ENCODE peak calls at places on chromosomes 1 and 21, in ten cellular contexts. T is cardiac muscle cell; M is stimulated activated CD4-positive, alpha-beta T cell treated with anti-CD3 and anti-CD28 coated beads, Interleukin-1b, Interleukin-23, amount 100 ng/mL, for 48 hours; G is tibial nerve; O is left ventricle myocardium superior; I is aorta; L is activated CD4-positive, alpha-beta T cell treated with anti-CD3 and anti-CD28 coated beads, Interleukin-2, amount 10 ng/mL, durations not matched to agents 7 days and 5 days; B is body of pancreas; J is heart right ventricle; K is Peyer's patch. Y is an unnamed sample.
A peak's percentile ranks its signal among the peaks of the same experiment; 100 is the strongest.

GRCh38 chr1:49686107-49686506 is 337.6 kb downstream of the AGBL4 start:
- DNase-seq in O (no peak), J (no peak), T (no peak), G (no peak), K (no peak), B (no peak), I (no peak), M (no peak), L (no peak), Y (no peak)

GRCh38 chr1:68963353-68963752 is 466.5 kb upstream of the DEPDC1 start:
- DNase-seq in B (no peak), J (no peak), I (no peak), L (no peak), O (no peak), M (no peak), T (peak; percentile 29), K (no peak), G (no peak), Y (no peak)

GRCh38 chr1:183580281-183580682 is 10.0 kb downstream of the NCF2 start:
- DNase-seq in T (peak; percentile 33), M (no peak), O (no peak), B (peak; percentile 71), K (peak; percentile 61), I (no peak), G (no peak), L (peak; percentile 33), J (peak; percentile 30), Y (peak; percentile 16)

GRCh38 chr1:52633291-52633754 is 355 bp downstream of the SHISAL2A start:
- DNase-seq in K (peak; percentile 56), J (no peak), I (no peak), B (no peak), T (peak; percentile 15), L (peak; percentile 18), M (peak; percentile 22), G (no peak), O (no peak), Y (no peak)

GRCh38 chr1:67721112-67721511 is 36.1 kb downstream of the GADD45A start:
- DNase-seq in J (no peak), K (no peak), B (no peak), M (no peak), G (no peak), T (no peak), L (no peak), O (no peak), I (no peak), Y (no peak)

GRCh38 chr1:110615548-110616130 is 9.5 kb upstream of the KCNA2 start:
- DNase-seq in O (peak; percentile 72), K (peak; percentile 82), G (peak; percentile 33), M (peak; percentile 70), I (peak; percentile 68), T (peak; percentile 77), B (peak; percentile 82), J (peak; percentile 68), L (peak; percentile 78), Y (peak; percentile 42)

GRCh38 chr1:189874715-189875440 is 602.8 kb downstream of the BRINP3 start:
- DNase-seq in T (no peak), B (no peak), M (no peak), I (no peak), G (no peak), K (no peak), L (no peak), J (no peak), O (no peak), Y (no peak)

GRCh38 chr1:1943834-1944570 is 24.9 kb upstream of the TMEM52 start:
- DNase-seq in M (peak; percentile 54), L (peak; percentile 61), J (peak; percentile 40), T (peak; percentile 42), G (no peak), B (peak; percentile 80), O (peak; percentile 76), I (peak; percentile 48), K (peak; percentile 77), Y (peak; percentile 21)

GRCh38 chr1:79554620-79555160 is 548.2 kb upstream of the ADGRL4 start:
- DNase-seq in K (no peak), L (no peak), J (no peak), G (no peak), B (no peak), I (no peak), T (peak; percentile 16), M (no peak), O (no peak), Y (no peak)

GRCh38 chr21:27759820-27760219 is 792.9 kb upstream of the ADAMTS5 start:
- DNase-seq in I (no peak), O (no peak), M (no peak), J (no peak), T (peak; percentile 21), G (no peak), B (no peak), L (no peak), K (no peak), Y (no peak)

GRCh38 chr1:231921951-231922350 is 295.4 kb downstream of the DISC1 start:
- DNase-seq in K (no peak), O (no peak), I (no peak), T (no peak), B (no peak), M (no peak), G (no peak), L (no peak), J (no peak), Y (no peak)

GRCh38 chr1:37038079-37038702 is 3.9 kb upstream of the GRIK3 start:
- DNase-seq in M (no peak), O (peak; percentile 40), I (no peak), G (no peak), J (peak; percentile 10), L (no peak), T (peak; percentile 12), B (peak; percentile 7), K (no peak), Y (no peak)

GRCh38 chr1:230147253-230148193 is 80.5 kb downstream of the GALNT2 start:
- DNase-seq in B (no peak), K (no peak), I (no peak), L (no peak), G (no peak), M (no peak), T (no peak), O (no peak), J (no peak), Y (no peak)

GRCh38 chr1:204924013-204924759 is 53.5 kb downstream of the NFASC start:
- DNase-seq in O (no peak), L (no peak), G (no peak), M (no peak), K (no peak), I (no peak), J (no peak), T (no peak), B (no peak), Y (no peak)

GRCh38 chr1:227767401-227768396 is 32.5 kb downstream of the SNAP47 start:
- DNase-seq in T (no peak), I (no peak), M (no peak), O (no peak), B (no peak), L (no peak), J (no peak), K (no peak), G (no peak), Y (no peak)

GRCh38 chr1:151680391-151680790 is 36.2 kb downstream of the CELF3 start:
- DNase-seq in T (peak; percentile 14), J (no peak), B (no peak), K (no peak), O (no peak), I (no peak), M (no peak), L (no peak), G (no peak), Y (no peak)

GRCh38 chr1:151547119-151547899 is 7.2 kb downstream of the TUFT1 start:
- DNase-seq in I (peak; percentile 70), O (peak; percentile 53), B (peak; percentile 84), T (peak; percentile 95), L (no peak), M (no peak), K (peak; percentile 76), G (no peak), J (peak; percentile 46), Y (peak; percentile 5)

GRCh38 chr1:29901618-29902017 is 665.3 kb downstream of the PTPRU start:
- DNase-seq in I (no peak), M (no peak), G (no peak), O (no peak), T (no peak), K (no peak), B (no peak), L (no peak), J (no peak), Y (no peak)

GRCh38 chr1:219465247-219466093 is 147.4 kb downstream of the ZC3H11B start:
- DNase-seq in B (no peak), K (no peak), O (no peak), I (no peak), J (no peak), T (no peak), L (no peak), G (no peak), M (no peak), Y (no peak)

GRCh38 chr1:221575605-221576004 is 166.3 kb downstream of the DUSP10 start:
- DNase-seq in L (no peak), I (no peak), B (no peak), J (no peak), K (no peak), G (no peak), O (no peak), T (peak; percentile 64), M (no peak), Y (no peak)

GRCh38 chr1:19484338-19484792 is 974 bp downstream of the CAPZB start:
- DNase-seq in J (no peak), O (peak; percentile 37), T (no peak), M (no peak), I (no peak), G (no peak), B (no peak), K (peak; percentile 58), L (peak; percentile 37), Y (no peak)

GRCh38 chr1:204983121-204983520 is 59.9 kb upstream of the CNTN2 start:
- DNase-seq in I (no peak), B (no peak), J (no peak), M (no peak), L (no peak), O (no peak), G (no peak), T (no peak), K (no peak), Y (no peak)

GRCh38 chr1:21635138-21635535 is 34.0 kb downstream of the RAP1GAP start:
- DNase-seq in T (no peak), B (no peak), K (no peak), I (no peak), L (no peak), O (no peak), M (no peak), G (no peak), J (no peak), Y (no peak)

GRCh38 chr1:9726905-9727595 is 75.5 kb downstream of the PIK3CD start:
- DNase-seq in M (no peak), L (no peak), G (no peak), K (no peak), B (no peak), T (no peak), I (no peak), J (no peak), O (no peak), Y (no peak)

GRCh38 chr1:238136265-238136664 is 245.5 kb upstream of the ZP4 start:
- DNase-seq in G (no peak), L (no peak), K (no peak), M (no peak), J (no peak), I (no peak), O (no peak), T (no peak), B (no peak), Y (peak; percentile 47)

GRCh38 chr1:220521755-220522154 is 6.2 kb upstream of the MARK1 start:
- DNase-seq in T (no peak), J (no peak), L (no peak), O (no peak), M (no peak), K (no peak), B (no peak), I (no peak), G (no peak), Y (no peak)

GRCh38 chr21:45366931-45367401 is 38.0 kb upstream of the COL18A1 start:
- DNase-seq in M (no peak), B (peak; percentile 60), J (peak; percentile 79), G (no peak), L (no peak), O (peak; percentile 81), K (peak; percentile 66), I (peak; percentile 93), T (peak; percentile 98), Y (no peak)

GRCh38 chr1:155250246-155250632 is 5.0 kb downstream of the ENTREP3 start:
- DNase-seq in K (no peak), B (no peak), J (no peak), I (no peak), O (no peak), L (no peak), T (no peak), M (no peak), G (no peak), Y (no peak)